ENCODE peak calls at places on chromosome X, in ten cellular contexts. One of them, this sample, is unnamed.

GRCh38 chrX:13750204-13750603 is 15.7 kb downstream of the OFD1 start:
- DNase-seq in IMR-90: peak
- DNase-seq in stomach: no peak
- DNase-seq in heart left ventricle: no peak
- DNase-seq in gastrocnemius medialis: no peak
- DNase-seq in transverse colon: no peak
- DNase-seq in spleen: no peak
- DNase-seq in tibial nerve: no peak
- DNase-seq in sigmoid colon: no peak
- DNase-seq in HCT116: peak
- DNase-seq in this sample: no peak

GRCh38 chrX:129825746-129826505 is 17.8 kb downstream of the ZDHHC9 start:
- DNase-seq in IMR-90: no peak
- DNase-seq in stomach: no peak
- DNase-seq in heart left ventricle: no peak
- DNase-seq in gastrocnemius medialis: no peak
- DNase-seq in transverse colon: peak
- DNase-seq in spleen: no peak
- DNase-seq in tibial nerve: no peak
- DNase-seq in sigmoid colon: no peak
- DNase-seq in HCT116: no peak
- DNase-seq in this sample: no peak

GRCh38 chrX:36562986-36563385 is 445.2 kb upstream of the FAM47C start:
- DNase-seq in IMR-90: no peak
- DNase-seq in stomach: no peak
- DNase-seq in heart left ventricle: no peak
- DNase-seq in gastrocnemius medialis: no peak
- DNase-seq in transverse colon: no peak
- DNase-seq in spleen: no peak
- DNase-seq in tibial nerve: no peak
- DNase-seq in sigmoid colon: no peak
- DNase-seq in HCT116: no peak
- DNase-seq in this sample: no peak

GRCh38 chrX:138756234-138756633 is 44.7 kb upstream of the FGF13 start:
- DNase-seq in IMR-90: no peak
- DNase-seq in stomach: no peak
- DNase-seq in heart left ventricle: peak
- DNase-seq in gastrocnemius medialis: peak
- DNase-seq in transverse colon: no peak
- DNase-seq in spleen: no peak
- DNase-seq in tibial nerve: peak
- DNase-seq in sigmoid colon: no peak
- DNase-seq in HCT116: no peak
- DNase-seq in this sample: no peak

GRCh38 chrX:56794404-56794803 is 65.4 kb downstream of the NBDY start:
- DNase-seq in IMR-90: no peak
- DNase-seq in stomach: peak
- DNase-seq in heart left ventricle: no peak
- DNase-seq in gastrocnemius medialis: no peak
- DNase-seq in transverse colon: no peak
- DNase-seq in spleen: peak
- DNase-seq in tibial nerve: no peak
- DNase-seq in sigmoid colon: peak
- DNase-seq in HCT116: no peak
- DNase-seq in this sample: no peak

GRCh38 chrX:82721891-82722290 is 786.2 kb upstream of the POU3F4 start:
- DNase-seq in IMR-90: no peak
- DNase-seq in stomach: no peak
- DNase-seq in heart left ventricle: no peak
- DNase-seq in gastrocnemius medialis: no peak
- DNase-seq in transverse colon: no peak
- DNase-seq in spleen: no peak
- DNase-seq in tibial nerve: no peak
- DNase-seq in sigmoid colon: no peak
- DNase-seq in HCT116: no peak
- DNase-seq in this sample: no peak

GRCh38 chrX:68693481-68694410 is 46.3 kb downstream of the STARD8 start:
- DNase-seq in IMR-90: peak
- DNase-seq in stomach: peak
- DNase-seq in heart left ventricle: peak
- DNase-seq in gastrocnemius medialis: peak
- DNase-seq in transverse colon: peak
- DNase-seq in spleen: peak
- DNase-seq in tibial nerve: peak
- DNase-seq in sigmoid colon: peak
- DNase-seq in HCT116: no peak
- DNase-seq in this sample: peak

GRCh38 chrX:155144926-155145325 is 71.3 kb upstream of the VBP1 start:
- DNase-seq in IMR-90: no peak
- DNase-seq in stomach: no peak
- DNase-seq in heart left ventricle: no peak
- DNase-seq in gastrocnemius medialis: no peak
- DNase-seq in transverse colon: no peak
- DNase-seq in spleen: no peak
- DNase-seq in tibial nerve: no peak
- DNase-seq in sigmoid colon: no peak
- DNase-seq in HCT116: no peak
- DNase-seq in this sample: no peak

GRCh38 chrX:23271011-23271410 is 63.6 kb upstream of the PTCHD1 start:
- DNase-seq in IMR-90: no peak
- DNase-seq in stomach: no peak
- DNase-seq in heart left ventricle: no peak
- DNase-seq in gastrocnemius medialis: no peak
- DNase-seq in transverse colon: no peak
- DNase-seq in spleen: no peak
- DNase-seq in tibial nerve: no peak
- DNase-seq in sigmoid colon: no peak
- DNase-seq in HCT116: no peak
- DNase-seq in this sample: no peak

GRCh38 chrX:47540754-47541538 is 20.1 kb upstream of the ARAF start:
- DNase-seq in IMR-90: peak
- DNase-seq in stomach: peak
- DNase-seq in heart left ventricle: peak
- DNase-seq in gastrocnemius medialis: peak
- DNase-seq in transverse colon: peak
- DNase-seq in spleen: no peak
- DNase-seq in tibial nerve: peak
- DNase-seq in sigmoid colon: peak
- DNase-seq in HCT116: peak
- DNase-seq in this sample: peak

GRCh38 chrX:111568356-111568755 is 56.9 kb downstream of the SERTM2 start:
- DNase-seq in IMR-90: peak
- DNase-seq in stomach: no peak
- DNase-seq in heart left ventricle: no peak
- DNase-seq in gastrocnemius medialis: no peak
- DNase-seq in transverse colon: no peak
- DNase-seq in spleen: no peak
- DNase-seq in tibial nerve: no peak
- DNase-seq in sigmoid colon: no peak
- DNase-seq in HCT116: peak
- DNase-seq in this sample: no peak

GRCh38 chrX:19824603-19825002 is 62.8 kb downstream of the SH3KBP1 start:
- DNase-seq in IMR-90: peak
- DNase-seq in stomach: no peak
- DNase-seq in heart left ventricle: no peak
- DNase-seq in gastrocnemius medialis: no peak
- DNase-seq in transverse colon: no peak
- DNase-seq in spleen: no peak
- DNase-seq in tibial nerve: no peak
- DNase-seq in sigmoid colon: no peak
- DNase-seq in HCT116: no peak
- DNase-seq in this sample: no peak

GRCh38 chrX:136909706-136910564 is 29.4 kb upstream of the RBMX start:
- DNase-seq in IMR-90: peak
- DNase-seq in stomach: peak
- DNase-seq in heart left ventricle: peak
- DNase-seq in gastrocnemius medialis: peak
- DNase-seq in transverse colon: peak
- DNase-seq in spleen: no peak
- DNase-seq in tibial nerve: peak
- DNase-seq in sigmoid colon: peak
- DNase-seq in HCT116: peak
- DNase-seq in this sample: peak
- TF ChIP-seq POLR2A in IMR-90: no peak
- TF ChIP-seq POLR2A in stomach: no peak
- TF ChIP-seq POLR2A in heart left ventricle: no peak
- TF ChIP-seq POLR2A in gastrocnemius medialis: peak
- TF ChIP-seq POLR2A in transverse colon: peak
- TF ChIP-seq POLR2A in spleen: no peak
- TF ChIP-seq POLR2A in tibial nerve: peak
- TF ChIP-seq POLR2A in sigmoid colon: peak
- TF ChIP-seq POLR2A in HCT116: no peak
- TF ChIP-seq POLR2A in this sample: no peak

GRCh38 chrX:10395643-10396042 is 224.7 kb downstream of the MID1 start:
- DNase-seq in IMR-90: no peak
- DNase-seq in stomach: no peak
- DNase-seq in heart left ventricle: no peak
- DNase-seq in gastrocnemius medialis: no peak
- DNase-seq in transverse colon: no peak
- DNase-seq in spleen: no peak
- DNase-seq in tibial nerve: no peak
- DNase-seq in sigmoid colon: no peak
- DNase-seq in HCT116: no peak
- DNase-seq in this sample: no peak

GRCh38 chrX:10395179-10395578 is 225.2 kb downstream of the MID1 start:
- DNase-seq in IMR-90: no peak
- DNase-seq in stomach: no peak
- DNase-seq in heart left ventricle: no peak
- DNase-seq in gastrocnemius medialis: no peak
- DNase-seq in transverse colon: no peak
- DNase-seq in spleen: no peak
- DNase-seq in tibial nerve: no peak
- DNase-seq in sigmoid colon: no peak
- DNase-seq in HCT116: no peak
- DNase-seq in this sample: no peak

GRCh38 chrX:10399152-10399741 is 221.1 kb downstream of the MID1 start:
- DNase-seq in IMR-90: peak
- DNase-seq in stomach: no peak
- DNase-seq in heart left ventricle: no peak
- DNase-seq in gastrocnemius medialis: no peak
- DNase-seq in transverse colon: no peak
- DNase-seq in spleen: no peak
- DNase-seq in tibial nerve: no peak
- DNase-seq in sigmoid colon: no peak
- DNase-seq in HCT116: no peak
- DNase-seq in this sample: no peak

GRCh38 chrX:10398271-10398670 is 222.1 kb downstream of the MID1 start:
- DNase-seq in IMR-90: no peak
- DNase-seq in stomach: no peak
- DNase-seq in heart left ventricle: no peak
- DNase-seq in gastrocnemius medialis: no peak
- DNase-seq in transverse colon: no peak
- DNase-seq in spleen: no peak
- DNase-seq in tibial nerve: no peak
- DNase-seq in sigmoid colon: no peak
- DNase-seq in HCT116: no peak
- DNase-seq in this sample: no peak

DNA sequence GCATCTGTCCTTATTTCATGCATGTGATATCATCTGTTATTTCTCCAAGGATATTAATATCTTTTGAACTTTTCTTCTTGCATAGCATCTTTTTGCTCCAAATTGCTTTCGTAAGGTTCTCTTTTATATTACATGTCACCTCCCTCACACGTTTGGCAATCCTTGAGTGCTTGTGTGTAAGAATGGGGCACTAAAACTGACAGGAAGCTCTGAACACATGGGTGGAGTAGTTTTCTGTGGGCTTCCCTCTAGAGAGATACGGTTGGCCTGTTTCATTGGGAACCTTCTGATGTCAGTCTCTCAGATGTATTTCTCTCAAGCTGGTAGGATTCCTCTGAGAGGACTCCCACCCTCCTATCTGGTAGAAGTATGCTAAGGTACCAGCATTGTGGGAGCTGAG is 223.0 kb downstream of the MID1 start:
- DNase-seq in IMR-90: no peak
- DNase-seq in stomach: no peak
- DNase-seq in heart left ventricle: no peak
- DNase-seq in gastrocnemius medialis: no peak
- DNase-seq in transverse colon: no peak
- DNase-seq in spleen: no peak
- DNase-seq in tibial nerve: no peak
- DNase-seq in sigmoid colon: no peak
- DNase-seq in HCT116: no peak
- DNase-seq in this sample: no peak
- TF ChIP-seq POLR2A in IMR-90: no peak
- TF ChIP-seq POLR2A in stomach: no peak
- TF ChIP-seq POLR2A in heart left ventricle: no peak
- TF ChIP-seq POLR2A in gastrocnemius medialis: no peak
- TF ChIP-seq POLR2A in transverse colon: no peak
- TF ChIP-seq POLR2A in spleen: no peak
- TF ChIP-seq POLR2A in tibial nerve: no peak
- TF ChIP-seq POLR2A in sigmoid colon: no peak
- TF ChIP-seq POLR2A in HCT116: no peak
- TF ChIP-seq POLR2A in this sample: no peak

DNA sequence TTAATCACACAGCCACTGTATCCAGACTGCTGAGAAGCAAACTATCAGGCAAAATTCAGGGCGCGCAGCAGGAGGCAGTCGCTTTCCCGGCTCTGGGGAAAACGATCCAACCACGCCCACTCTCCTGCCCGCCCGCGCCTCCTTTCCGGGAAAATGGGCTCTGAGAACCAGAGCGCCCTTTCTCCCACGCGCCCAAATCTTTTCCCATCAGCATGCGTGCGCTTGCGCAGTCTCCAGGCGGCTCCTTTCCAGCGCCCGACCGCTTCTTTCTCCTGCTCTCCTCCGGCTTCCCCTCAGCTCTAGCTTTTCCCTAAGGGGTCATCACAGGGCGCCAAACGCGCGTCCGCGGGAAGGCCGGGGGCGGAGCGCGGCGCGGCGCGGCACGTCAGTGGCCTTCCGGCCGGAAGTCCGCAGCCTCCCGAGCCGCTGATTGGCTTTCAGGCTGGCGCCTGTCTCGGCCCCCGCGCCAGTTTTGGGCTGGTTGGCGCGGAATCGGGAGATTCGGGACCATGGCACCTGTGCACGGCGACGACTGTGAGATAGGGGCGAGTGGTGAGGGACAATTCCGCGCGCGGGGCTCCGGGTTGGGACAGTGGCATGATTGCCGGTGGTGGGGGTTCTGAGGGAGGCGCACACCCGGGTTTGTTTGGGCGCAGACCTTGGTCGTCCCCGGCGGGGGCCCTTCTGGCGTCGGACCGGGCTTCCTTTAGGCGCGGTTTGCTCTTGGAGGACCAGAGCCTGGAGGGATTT is at the start of gene POLA1:
- DNase-seq in IMR-90: peak
- DNase-seq in stomach: peak
- DNase-seq in heart left ventricle: peak
- DNase-seq in gastrocnemius medialis: peak
- DNase-seq in transverse colon: peak
- DNase-seq in spleen: peak
- DNase-seq in tibial nerve: peak
- DNase-seq in sigmoid colon: peak
- DNase-seq in HCT116: peak
- DNase-seq in this sample: peak
- TF ChIP-seq POLR2A in IMR-90: no peak
- TF ChIP-seq POLR2A in stomach: no peak
- TF ChIP-seq POLR2A in heart left ventricle: no peak
- TF ChIP-seq POLR2A in gastrocnemius medialis: peak
- TF ChIP-seq POLR2A in transverse colon: no peak
- TF ChIP-seq POLR2A in spleen: no peak
- TF ChIP-seq POLR2A in tibial nerve: peak
- TF ChIP-seq POLR2A in sigmoid colon: no peak
- TF ChIP-seq POLR2A in HCT116: no peak
- TF ChIP-seq POLR2A in this sample: no peak

GRCh38 chrX:125340508-125340907 is 20.8 kb downstream of the TEX13C start:
- DNase-seq in IMR-90: no peak
- DNase-seq in stomach: no peak
- DNase-seq in heart left ventricle: no peak
- DNase-seq in gastrocnemius medialis: no peak
- DNase-seq in transverse colon: no peak
- DNase-seq in spleen: no peak
- DNase-seq in tibial nerve: no peak
- DNase-seq in sigmoid colon: no peak
- DNase-seq in HCT116: no peak
- DNase-seq in this sample: no peak
- TF ChIP-seq POLR2A in IMR-90: no peak
- TF ChIP-seq POLR2A in stomach: no peak
- TF ChIP-seq POLR2A in heart left ventricle: no peak
- TF ChIP-seq POLR2A in gastrocnemius medialis: no peak
- TF ChIP-seq POLR2A in transverse colon: no peak
- TF ChIP-seq POLR2A in spleen: no peak
- TF ChIP-seq POLR2A in tibial nerve: no peak
- TF ChIP-seq POLR2A in sigmoid colon: no peak
- TF ChIP-seq POLR2A in HCT116: no peak
- TF ChIP-seq POLR2A in this sample: no peak